ENCODE peak calls at places on chromosomes 4 and X, in seven cellular contexts. N is fibroblast of lung; T is bronchial epithelial cell; D is aorta; O is CD4-positive, alpha-beta memory T cell; W is pancreas; A is endodermal cell. B is an unnamed sample.

GRCh38 chr4:140839888-140840790 is 84.0 kb upstream of the TBC1D9 start:
- DNase-seq in N (peak; percentile 8), T (no peak), D (no peak), O (no peak), W (no peak), A (no peak), B (no peak)

GRCh38 chr4:77044458-77045124 is 31.2 kb downstream of the CCNI start:
- DNase-seq in N (peak; percentile 63), T (peak; percentile 50), D (no peak), O (peak; percentile 35), W (no peak), A (no peak), B (no peak)

GRCh38 chr4:87055340-87055739 is 120.5 kb downstream of the AFF1 start:
- DNase-seq in N (no peak), T (no peak), D (no peak), O (no peak), W (no peak), A (no peak), B (no peak)

GRCh38 chr4:115515379-115516171 is 402.2 kb upstream of the NDST4 start:
- DNase-seq in N (no peak), T (no peak), D (no peak), O (no peak), W (no peak), A (no peak), B (no peak)

GRCh38 chr4:173076903-173077629 is 91.5 kb upstream of the GALNT7 start:
- DNase-seq in N (peak; percentile 82), T (peak; percentile 76), D (no peak), O (no peak), W (no peak), A (no peak), B (no peak)

GRCh38 chrX:69314436-69315348 is 149.4 kb upstream of the PJA1 start:
- DNase-seq in N (no peak), T (no peak), D (no peak), O (no peak), W (no peak), A (peak; percentile 77), B (peak; percentile 47)

GRCh38 chr4:52984469-52984868 is 122.4 kb downstream of the RASL11B start:
- DNase-seq in N (peak; percentile 33), T (peak; percentile 58), D (no peak), O (no peak), W (no peak), A (no peak), B (no peak)

GRCh38 chr4:7876096-7876993 is 63.3 kb downstream of the AFAP1 start:
- DNase-seq in N (peak; percentile 80), T (no peak), D (no peak), O (peak; percentile 30), W (no peak), A (peak; percentile 83), B (no peak)

GRCh38 chr4:75916091-75916661 is 13.9 kb upstream of the PPEF2 start:
- DNase-seq in N (peak; percentile 57), T (peak; percentile 55), D (no peak), O (peak; percentile 26), W (peak; percentile 55), A (peak; percentile 63), B (no peak)

GRCh38 chr4:52869196-52869595 is 7.1 kb downstream of the RASL11B start:
- DNase-seq in N (peak; percentile 19), T (no peak), D (peak; percentile 86), O (no peak), W (no peak), A (no peak), B (peak; percentile 72)

GRCh38 chr4:72341432-72341820 is 227.6 kb downstream of the ADAMTS3 start:
- DNase-seq in N (no peak), T (no peak), D (no peak), O (no peak), W (no peak), A (no peak), B (no peak)

GRCh38 chrX:789096-789495 is 158.5 kb downstream of the SHOX start:
- DNase-seq in N (no peak), T (no peak), D (no peak), O (no peak), W (no peak), A (no peak), B (no peak)

GRCh38 chr4:101790521-101791188 is at the start of gene BANK1:
- DNase-seq in N (peak; percentile 30), T (peak; percentile 8), D (peak; percentile 77), O (peak; percentile 25), W (peak; percentile 27), A (peak; percentile 94), B (peak; percentile 72)

GRCh38 chr4:8258813-8259212 is 10.7 kb upstream of the HTRA3 start:
- DNase-seq in N (no peak), T (no peak), D (no peak), O (no peak), W (no peak), A (no peak), B (no peak)

GRCh38 chr4:165027762-165028402 is 3.9 kb upstream of the TRIM60 start:
- DNase-seq in N (no peak), T (no peak), D (no peak), O (no peak), W (no peak), A (no peak), B (no peak)

GRCh38 chr4:10619220-10619619 is 65.3 kb downstream of the CLNK start:
- DNase-seq in N (peak; percentile 87), T (peak; percentile 49), D (no peak), O (no peak), W (no peak), A (no peak), B (no peak)

GRCh38 chr4:149781150-149781549 is 34.5 kb downstream of the IQCM start:
- DNase-seq in N (peak; percentile 90), T (peak; percentile 85), D (no peak), O (no peak), W (no peak), A (no peak), B (no peak)

GRCh38 chrX:39550795-39551361 is 546.9 kb downstream of the BCOR start:
- DNase-seq in N (no peak), T (no peak), D (no peak), O (no peak), W (no peak), A (no peak), B (no peak)

GRCh38 chrX:13283512-13283911 is 36.3 kb downstream of the ATXN3L start:
- DNase-seq in N (peak; percentile 40), T (no peak), D (no peak), O (no peak), W (no peak), A (peak; percentile 57), B (no peak)

GRCh38 chr4:165288639-165289428 is 38.6 kb upstream of the MSMO1 start:
- DNase-seq in N (peak; percentile 62), T (peak; percentile 77), D (no peak), O (no peak), W (no peak), A (no peak), B (no peak)

GRCh38 chr4:11615601-11616000 is 186.9 kb upstream of the HS3ST1 start:
- DNase-seq in N (no peak), T (peak; percentile 74), D (no peak), O (no peak), W (no peak), A (no peak), B (no peak)

GRCh38 chr4:47640911-47641310 is 155.8 kb downstream of the ATP10D start:
- DNase-seq in N (peak; percentile 26), T (peak; percentile 22), D (no peak), O (no peak), W (no peak), A (no peak), B (no peak)

GRCh38 chrX:9466115-9466495 is 1.2 kb downstream of the TBL1X start:
- DNase-seq in N (peak; percentile 26), T (no peak), D (peak; percentile 87), O (peak; percentile 15), W (peak; percentile 44), A (peak; percentile 75), B (peak; percentile 79)

GRCh38 chr4:5899396-5899795 is 6.5 kb upstream of the CRMP1 start:
- DNase-seq in N (no peak), T (no peak), D (no peak), O (no peak), W (no peak), A (no peak), B (no peak)
- H3K27me3 ChIP-seq in N (no peaks in the 10 kb centered on the region), T (no peaks in the 10 kb centered on the region), D (peaks cover 2% of the 10 kb centered on the region), O (no peaks in the 10 kb centered on the region), W (no peaks in the 10 kb centered on the region), A (peaks cover 43% of the 10 kb centered on the region), B (no peaks in the 10 kb centered on the region)

GRCh38 chrX:80335062-80335830 is 85.0 kb upstream of the TENT5D start:
- DNase-seq in N (no peak), T (no peak), D (peak; percentile 79), O (no peak), W (peak; percentile 75), A (peak; percentile 92), B (peak; percentile 51)

GRCh38 chrX:80331285-80331684 is 89.0 kb upstream of the TENT5D start:
- DNase-seq in N (no peak), T (no peak), D (no peak), O (no peak), W (no peak), A (no peak), B (no peak)

DNA sequence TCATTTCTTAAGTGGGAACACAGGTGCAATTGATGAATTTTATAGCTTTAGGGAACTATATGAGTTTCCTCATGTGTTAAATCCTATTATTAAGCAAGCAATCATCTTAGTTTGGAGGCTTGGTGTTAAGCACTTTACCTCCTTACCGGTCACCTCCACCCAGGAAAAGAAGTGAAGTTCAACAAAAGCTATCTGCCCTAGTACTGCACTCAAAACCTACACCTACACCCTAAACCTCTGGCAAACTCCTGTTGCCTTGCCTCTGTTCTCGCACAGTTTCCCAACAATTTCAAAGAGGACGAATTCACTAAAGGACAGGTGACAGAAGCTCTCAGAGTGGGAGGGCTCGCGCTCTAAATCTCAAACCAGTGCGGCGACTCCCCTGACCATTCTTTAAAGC is 85.7 kb upstream of the TENT5D start:
- DNase-seq in N (no peak), T (no peak), D (no peak), O (no peak), W (no peak), A (peak; percentile 43), B (no peak)
- H3K4me3 ChIP-seq in N (no peak overlapping the region), T (peak overlapping the region; percentile 30), D (no peak overlapping the region), O (no peak overlapping the region), W (peak overlapping the region; percentile 45), A (peak overlapping the region; percentile 86), B (no peak overlapping the region)

GRCh38 chrX:71291381-71291780 is 7.9 kb downstream of the NONO start:
- DNase-seq in N (peak; percentile 39), T (no peak), D (no peak), O (no peak), W (no peak), A (no peak), B (no peak)

GRCh38 chrX:71301195-71301924 is at the start of gene ITGB1BP2:
- DNase-seq in N (peak; percentile 69), T (no peak), D (peak; percentile 34), O (no peak), W (no peak), A (no peak), B (no peak)

GRCh38 chrX:71298119-71298518 is 3.4 kb upstream of the ITGB1BP2 start:
- DNase-seq in N (no peak), T (no peak), D (no peak), O (no peak), W (no peak), A (no peak), B (no peak)

GRCh38 chrX:71292669-71293379 is 8.7 kb upstream of the ITGB1BP2 start:
- DNase-seq in N (peak; percentile 70), T (peak; percentile 25), D (no peak), O (no peak), W (no peak), A (no peak), B (no peak)

GRCh38 chrX:71296806-71297205 is 4.7 kb upstream of the ITGB1BP2 start:
- DNase-seq in N (no peak), T (no peak), D (peak; percentile 20), O (no peak), W (no peak), A (no peak), B (no peak)
- H3K36me3 ChIP-seq in N (peaks cover 5% of the 10 kb centered on the region), T (peaks cover 7% of the 10 kb centered on the region), D (no peaks in the 10 kb centered on the region), O (peaks cover 57% of the 10 kb centered on the region), W (peaks cover 72% of the 10 kb centered on the region), A (peaks cover 63% of the 10 kb centered on the region), B (peaks cover 9% of the 10 kb centered on the region)

GRCh38 chr4:54099287-54099958 is 540 bp upstream of the GSX2 start:
- DNase-seq in N (peak; percentile 67), T (no peak), D (no peak), O (no peak), W (no peak), A (peak; percentile 76), B (peak; percentile 58)
- H3K27me3 ChIP-seq in N (peaks cover 31% of the 10 kb centered on the region), T (peaks cover 71% of the 10 kb centered on the region), D (no peaks in the 10 kb centered on the region), O (peaks cover 81% of the 10 kb centered on the region), W (peaks cover 20% of the 10 kb centered on the region), A (peaks cover 100% of the 10 kb centered on the region), B (peaks cover 87% of the 10 kb centered on the region)

B was measured in upper lobe of left lung.